ENCODE peak calls at places on chromosomes 16 and 17, in four cellular contexts. I is prostate gland, W is breast epithelium, E is neuronal stem cell. U is an unnamed sample. For H3K4me1, the result is how much of the 10 kb centered on the place peaks cover.

GRCh38 chr16:88320947-88321634 is 61.7 kb upstream of the ZNF469 start:
- DNase-seq in I (no peak), W (no peak), E (no peak), U (peak)

GRCh38 chr17:41366070-41366469 is 3.5 kb downstream of the KRT33B start:
- DNase-seq in E (no peak), W (no peak), I (no peak), U (no peak)

GRCh38 chr16:10126686-10127085 is 55.5 kb downstream of the GRIN2A start:
- DNase-seq in W (no peak), I (no peak), E (no peak), U (no peak)

GRCh38 chr17:57295526-57296023 is 39.3 kb downstream of the MSI2 start:
- DNase-seq in E (no peak), W (no peak), I (no peak), U (peak)

GRCh38 chr17:50630524-50631194 is 4.0 kb upstream of the ABCC3 start:
- DNase-seq in I (peak), E (no peak), W (peak), U (peak)

GRCh38 chr17:70552230-70552981 is 383.1 kb downstream of the KCNJ2 start:
- DNase-seq in E (peak), W (no peak), I (peak), U (peak)

GRCh38 chr16:64365448-64365858 is 756.4 kb downstream of the CDH11 start:
- DNase-seq in W (no peak), E (no peak), I (no peak), U (no peak)

GRCh38 chr16:2701272-2701671 is 18.8 kb downstream of the PRSS27 start:
- DNase-seq in E (no peak), I (no peak), W (no peak), U (no peak)

GRCh38 chr16:30876867-30877266 is 17.0 kb downstream of the BCL7C start:
- DNase-seq in I (no peak), E (no peak), W (no peak), U (peak)

GRCh38 chr17:31431098-31431794 is 39.8 kb downstream of the RAB11FIP4 start:
- DNase-seq in I (no peak), E (no peak), W (peak), U (no peak)

GRCh38 chr17:79942011-79942405 is 93.7 kb downstream of the TBC1D16 start:
- DNase-seq in W (peak), E (no peak), I (no peak), U (no peak)

GRCh38 chr16:82855471-82855870 is 228.7 kb downstream of the CDH13 start:
- DNase-seq in I (no peak), W (no peak), E (no peak), U (no peak)

GRCh38 chr17:40321502-40322416 is 12.8 kb downstream of the RARA start:
- DNase-seq in I (no peak), W (no peak), E (no peak), U (no peak)

GRCh38 chr17:40322417-40323315 is 13.7 kb downstream of the RARA start:
- DNase-seq in I (no peak), E (no peak), W (peak), U (peak)

GRCh38 chr17:40325156-40326013 is 16.4 kb downstream of the RARA start:
- DNase-seq in I (no peak), W (no peak), E (no peak), U (no peak)

GRCh38 chr17:40323731-40324650 is 15.0 kb downstream of the RARA start:
- DNase-seq in W (no peak), I (no peak), E (no peak), U (no peak)

DNA sequence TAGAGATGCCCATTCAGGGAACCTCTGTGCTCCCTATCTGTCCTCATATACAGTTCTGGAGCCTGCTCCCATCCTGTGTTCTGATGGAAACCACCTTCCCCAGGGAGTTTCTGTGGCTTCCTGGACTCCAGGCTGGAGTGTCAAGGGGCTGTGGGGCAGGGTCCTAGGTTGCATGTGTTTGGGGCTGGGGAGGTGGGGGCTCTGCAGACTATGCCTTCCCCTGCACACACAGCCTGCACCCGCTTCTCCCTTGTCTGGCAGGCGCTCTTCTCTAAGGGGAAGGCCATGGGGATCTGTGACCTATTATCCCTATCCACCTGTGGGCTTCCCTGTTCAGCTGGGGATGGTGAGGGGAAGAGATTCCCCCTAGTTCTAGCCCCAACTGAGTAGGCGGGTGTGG is 14.3 kb downstream of the RARA start:
- DNase-seq in I (no peak), E (no peak), W (no peak), U (no peak)
- H3K4me1 ChIP-seq in I (under half), E (under half), W (half or more), U (under half)

GRCh38 chr17:64205804-64206203 is 57.3 kb downstream of the TEX2 start:
- DNase-seq in I (no peak), W (no peak), E (no peak), U (no peak)

GRCh38 chr17:64202683-64203430 is 60.2 kb downstream of the TEX2 start:
- DNase-seq in I (no peak), W (no peak), E (no peak), U (no peak)

GRCh38 chr17:64198711-64199110 is 64.3 kb downstream of the TEX2 start:
- DNase-seq in W (no peak), E (no peak), I (no peak), U (peak)

GRCh38 chr17:64200080-64201042 is 62.7 kb downstream of the TEX2 start:
- DNase-seq in W (no peak), I (no peak), E (no peak), U (no peak)

GRCh38 chr17:64203630-64204029 is 59.4 kb downstream of the TEX2 start:
- DNase-seq in I (no peak), E (no peak), W (no peak), U (no peak)
- H3K4me1 ChIP-seq in I (under half), E (under half), W (under half), U (under half)

DNA sequence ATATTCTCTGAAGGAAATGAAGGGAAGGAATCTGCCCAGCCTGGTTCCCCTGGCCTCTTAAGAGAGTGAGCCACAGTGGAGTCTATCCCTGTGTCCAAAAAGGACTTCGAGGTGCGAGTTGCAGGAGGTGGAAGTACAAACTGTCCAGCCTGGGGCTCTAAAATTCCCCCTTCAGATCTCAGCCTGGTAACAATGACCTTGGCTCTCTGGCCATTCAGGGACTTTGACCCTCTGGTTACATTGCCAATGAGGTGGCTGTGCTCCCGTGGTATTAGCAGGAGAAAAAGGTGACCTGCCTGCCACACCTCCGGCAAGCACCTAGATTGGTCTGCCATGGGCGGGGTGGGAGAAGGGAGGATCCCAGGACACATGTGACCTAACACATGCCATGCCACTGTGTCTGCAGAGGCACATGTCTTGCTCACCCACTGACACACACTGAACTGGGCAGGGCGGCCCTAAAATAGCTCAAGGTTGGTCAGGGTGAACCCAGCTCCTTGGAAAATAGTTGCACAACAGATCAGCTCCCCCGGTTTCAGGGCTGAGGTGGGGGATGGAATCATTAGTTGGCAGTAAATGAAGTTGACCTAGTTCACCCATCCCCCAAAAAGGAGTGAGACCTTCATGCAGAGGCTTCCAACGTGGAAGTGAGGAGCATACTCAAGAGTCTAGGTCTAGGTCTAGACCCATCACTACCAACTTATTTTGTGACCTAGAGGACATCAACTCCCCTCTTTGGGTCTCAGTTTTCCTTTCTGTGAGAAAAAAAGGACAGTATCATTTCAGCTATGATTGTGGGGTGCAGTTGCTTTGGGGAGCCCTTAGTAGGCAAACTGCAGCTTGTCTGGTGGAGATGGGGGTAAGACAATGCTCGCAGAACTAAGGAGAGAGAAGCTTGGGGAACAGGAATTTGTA is 2.2 kb downstream of the NR1D1 start:
- DNase-seq in W (no peak), E (no peak), I (peak), U (no peak)
- H3K4me1 ChIP-seq in W (under half), E (under half), I (under half), U (under half)

DNA sequence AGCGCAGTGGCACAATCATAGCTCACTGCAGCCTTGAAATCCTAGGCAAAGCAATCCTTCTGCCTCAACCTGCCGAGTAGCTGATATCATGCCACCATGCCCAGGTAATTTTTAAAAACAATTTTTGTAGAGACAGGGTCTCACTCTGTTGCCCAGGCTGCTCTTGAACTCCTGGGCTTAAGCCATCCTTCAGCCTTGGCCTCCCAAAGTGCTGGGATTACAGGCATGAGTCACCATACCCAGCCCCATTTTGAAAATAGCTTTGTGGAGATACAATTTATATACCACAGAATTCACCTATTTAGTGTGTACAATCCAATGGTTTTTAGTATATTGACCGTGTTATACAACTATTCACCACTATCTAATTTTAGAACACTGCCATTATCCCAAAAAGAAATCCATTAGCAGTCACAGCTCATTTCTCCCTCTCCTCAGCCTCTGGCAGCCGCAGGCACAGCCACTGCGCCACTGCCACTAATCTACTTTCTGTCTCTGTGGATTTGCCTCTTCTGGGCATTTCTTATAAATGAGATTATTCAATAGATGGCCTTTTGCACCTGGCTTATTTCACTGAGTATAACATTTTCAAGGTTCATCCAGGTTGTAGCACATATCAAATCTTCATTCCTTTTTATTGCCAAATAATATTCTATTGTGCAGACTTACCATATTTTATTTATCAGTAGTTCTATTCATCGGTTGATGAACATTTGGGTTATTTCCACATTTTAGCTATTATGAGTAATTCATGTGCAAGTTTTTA is 6.5 kb downstream of the RNF157 start:
- DNase-seq in E (no peak), I (no peak), W (no peak), U (no peak)
- H3K4me1 ChIP-seq in E (under half), I (under half), W (under half), U (under half)